ENCODE peak calls at places on chromosomes 2 and 18, in five cellular contexts. One of them, this sample, is unnamed.

GRCh38 chr2:212536385-212537310 is 2.0 kb downstream of the ERBB4 start:
- DNase-seq in ureter: peak; percentile 38
- DNase-seq in stimulated activated CD4-positive, alpha-beta T cell treated with anti-CD3 and anti-CD28 coated beads, Interleukin-1b, Interleukin-23, amount 100 ng/mL, for 24 hours: no peak
- DNase-seq in sciatic nerve: no peak
- DNase-seq in foreskin fibroblast: no peak
- DNase-seq in this sample: peak; percentile 64

GRCh38 chr2:109703076-109703475 is 88.9 kb downstream of the SOWAHC start:
- DNase-seq in stimulated activated CD4-positive, alpha-beta T cell treated with anti-CD3 and anti-CD28 coated beads, Interleukin-1b, Interleukin-23, amount 100 ng/mL, for 24 hours: no peak
- DNase-seq in sciatic nerve: no peak
- DNase-seq in foreskin fibroblast: peak; percentile 62
- DNase-seq in ureter: no peak
- DNase-seq in this sample: no peak

GRCh38 chr2:157032019-157032418 is 225.5 kb upstream of the GALNT5 start:
- DNase-seq in sciatic nerve: no peak
- DNase-seq in foreskin fibroblast: peak; percentile 80
- DNase-seq in stimulated activated CD4-positive, alpha-beta T cell treated with anti-CD3 and anti-CD28 coated beads, Interleukin-1b, Interleukin-23, amount 100 ng/mL, for 24 hours: no peak
- DNase-seq in ureter: no peak
- DNase-seq in this sample: no peak

GRCh38 chr2:31354837-31355236 is 59.7 kb downstream of the XDH start:
- DNase-seq in sciatic nerve: no peak
- DNase-seq in ureter: no peak
- DNase-seq in foreskin fibroblast: no peak
- DNase-seq in stimulated activated CD4-positive, alpha-beta T cell treated with anti-CD3 and anti-CD28 coated beads, Interleukin-1b, Interleukin-23, amount 100 ng/mL, for 24 hours: no peak
- DNase-seq in this sample: no peak

GRCh38 chr2:176137883-176138282 is 8.4 kb downstream of the HOXD8 start:
- DNase-seq in stimulated activated CD4-positive, alpha-beta T cell treated with anti-CD3 and anti-CD28 coated beads, Interleukin-1b, Interleukin-23, amount 100 ng/mL, for 24 hours: no peak
- DNase-seq in sciatic nerve: no peak
- DNase-seq in foreskin fibroblast: no peak
- DNase-seq in ureter: no peak
- DNase-seq in this sample: no peak

GRCh38 chr18:73458186-73458964 is 590.6 kb upstream of the NETO1 start:
- DNase-seq in stimulated activated CD4-positive, alpha-beta T cell treated with anti-CD3 and anti-CD28 coated beads, Interleukin-1b, Interleukin-23, amount 100 ng/mL, for 24 hours: no peak
- DNase-seq in ureter: no peak
- DNase-seq in sciatic nerve: no peak
- DNase-seq in foreskin fibroblast: no peak
- DNase-seq in this sample: no peak

GRCh38 chr18:37465922-37466321 is 99.7 kb downstream of the CELF4 start:
- DNase-seq in stimulated activated CD4-positive, alpha-beta T cell treated with anti-CD3 and anti-CD28 coated beads, Interleukin-1b, Interleukin-23, amount 100 ng/mL, for 24 hours: no peak
- DNase-seq in sciatic nerve: no peak
- DNase-seq in ureter: no peak
- DNase-seq in foreskin fibroblast: no peak
- DNase-seq in this sample: no peak

GRCh38 chr2:124079045-124079444 is 54.0 kb downstream of the CNTNAP5 start:
- DNase-seq in stimulated activated CD4-positive, alpha-beta T cell treated with anti-CD3 and anti-CD28 coated beads, Interleukin-1b, Interleukin-23, amount 100 ng/mL, for 24 hours: no peak
- DNase-seq in foreskin fibroblast: no peak
- DNase-seq in sciatic nerve: no peak
- DNase-seq in ureter: no peak
- DNase-seq in this sample: no peak

GRCh38 chr2:100902833-100903405 is 83.0 kb downstream of the NPAS2 start:
- DNase-seq in stimulated activated CD4-positive, alpha-beta T cell treated with anti-CD3 and anti-CD28 coated beads, Interleukin-1b, Interleukin-23, amount 100 ng/mL, for 24 hours: no peak
- DNase-seq in sciatic nerve: no peak
- DNase-seq in foreskin fibroblast: peak; percentile 98
- DNase-seq in ureter: no peak
- DNase-seq in this sample: no peak

GRCh38 chr2:205850611-205851010 is 168.3 kb downstream of the NRP2 start:
- DNase-seq in sciatic nerve: no peak
- DNase-seq in ureter: no peak
- DNase-seq in stimulated activated CD4-positive, alpha-beta T cell treated with anti-CD3 and anti-CD28 coated beads, Interleukin-1b, Interleukin-23, amount 100 ng/mL, for 24 hours: no peak
- DNase-seq in foreskin fibroblast: no peak
- DNase-seq in this sample: no peak

GRCh38 chr2:107324166-107324565 is 438.2 kb upstream of the ST6GAL2 start:
- DNase-seq in foreskin fibroblast: no peak
- DNase-seq in sciatic nerve: no peak
- DNase-seq in stimulated activated CD4-positive, alpha-beta T cell treated with anti-CD3 and anti-CD28 coated beads, Interleukin-1b, Interleukin-23, amount 100 ng/mL, for 24 hours: no peak
- DNase-seq in ureter: no peak
- DNase-seq in this sample: no peak

GRCh38 chr18:10365021-10365420 is 89.4 kb upstream of the APCDD1 start:
- DNase-seq in foreskin fibroblast: no peak
- DNase-seq in sciatic nerve: no peak
- DNase-seq in stimulated activated CD4-positive, alpha-beta T cell treated with anti-CD3 and anti-CD28 coated beads, Interleukin-1b, Interleukin-23, amount 100 ng/mL, for 24 hours: no peak
- DNase-seq in ureter: no peak
- DNase-seq in this sample: no peak

GRCh38 chr18:60549338-60549960 is 176.9 kb upstream of the MC4R start:
- DNase-seq in stimulated activated CD4-positive, alpha-beta T cell treated with anti-CD3 and anti-CD28 coated beads, Interleukin-1b, Interleukin-23, amount 100 ng/mL, for 24 hours: no peak
- DNase-seq in ureter: peak; percentile 44
- DNase-seq in sciatic nerve: no peak
- DNase-seq in foreskin fibroblast: peak; percentile 34
- DNase-seq in this sample: no peak

GRCh38 chr2:216713691-216714411 is 18.5 kb upstream of the IGFBP5 start:
- DNase-seq in sciatic nerve: peak; percentile 67
- DNase-seq in ureter: no peak
- DNase-seq in foreskin fibroblast: peak; percentile 54
- DNase-seq in stimulated activated CD4-positive, alpha-beta T cell treated with anti-CD3 and anti-CD28 coated beads, Interleukin-1b, Interleukin-23, amount 100 ng/mL, for 24 hours: no peak
- DNase-seq in this sample: no peak

GRCh38 chr2:42105330-42106256 is 57.8 kb downstream of the PKDCC start:
- DNase-seq in sciatic nerve: no peak
- DNase-seq in foreskin fibroblast: no peak
- DNase-seq in stimulated activated CD4-positive, alpha-beta T cell treated with anti-CD3 and anti-CD28 coated beads, Interleukin-1b, Interleukin-23, amount 100 ng/mL, for 24 hours: peak; percentile 30
- DNase-seq in ureter: peak; percentile 74
- DNase-seq in this sample: peak; percentile 95

GRCh38 chr2:222827417-222827816 is 33.4 kb upstream of the ACSL3 start:
- DNase-seq in stimulated activated CD4-positive, alpha-beta T cell treated with anti-CD3 and anti-CD28 coated beads, Interleukin-1b, Interleukin-23, amount 100 ng/mL, for 24 hours: no peak
- DNase-seq in foreskin fibroblast: no peak
- DNase-seq in ureter: no peak
- DNase-seq in sciatic nerve: no peak
- DNase-seq in this sample: no peak

GRCh38 chr2:15984367-15985255 is 44.3 kb downstream of the MYCN start:
- DNase-seq in sciatic nerve: no peak
- DNase-seq in foreskin fibroblast: no peak
- DNase-seq in stimulated activated CD4-positive, alpha-beta T cell treated with anti-CD3 and anti-CD28 coated beads, Interleukin-1b, Interleukin-23, amount 100 ng/mL, for 24 hours: no peak
- DNase-seq in ureter: no peak
- DNase-seq in this sample: no peak

GRCh38 chr2:109256111-109256510 is 127.1 kb downstream of the SH3RF3 start:
- DNase-seq in foreskin fibroblast: no peak
- DNase-seq in ureter: no peak
- DNase-seq in stimulated activated CD4-positive, alpha-beta T cell treated with anti-CD3 and anti-CD28 coated beads, Interleukin-1b, Interleukin-23, amount 100 ng/mL, for 24 hours: no peak
- DNase-seq in sciatic nerve: no peak
- DNase-seq in this sample: peak; percentile 72

GRCh38 chr2:118477111-118477517 is 370.3 kb downstream of the EN1 start:
- DNase-seq in foreskin fibroblast: no peak
- DNase-seq in stimulated activated CD4-positive, alpha-beta T cell treated with anti-CD3 and anti-CD28 coated beads, Interleukin-1b, Interleukin-23, amount 100 ng/mL, for 24 hours: no peak
- DNase-seq in ureter: no peak
- DNase-seq in sciatic nerve: no peak
- DNase-seq in this sample: no peak

GRCh38 chr18:3793545-3793944 is 343.6 kb downstream of the TGIF1 start:
- DNase-seq in foreskin fibroblast: peak; percentile 19
- DNase-seq in stimulated activated CD4-positive, alpha-beta T cell treated with anti-CD3 and anti-CD28 coated beads, Interleukin-1b, Interleukin-23, amount 100 ng/mL, for 24 hours: no peak
- DNase-seq in sciatic nerve: no peak
- DNase-seq in ureter: no peak
- DNase-seq in this sample: no peak

GRCh38 chr2:73031725-73032701 is 39.5 kb downstream of the SFXN5 start:
- DNase-seq in ureter: no peak
- DNase-seq in sciatic nerve: no peak
- DNase-seq in stimulated activated CD4-positive, alpha-beta T cell treated with anti-CD3 and anti-CD28 coated beads, Interleukin-1b, Interleukin-23, amount 100 ng/mL, for 24 hours: no peak
- DNase-seq in foreskin fibroblast: no peak
- DNase-seq in this sample: no peak

GRCh38 chr2:158967731-158968395 is 577 bp upstream of the TANC1 start:
- DNase-seq in ureter: peak; percentile 49
- DNase-seq in foreskin fibroblast: peak; percentile 68
- DNase-seq in stimulated activated CD4-positive, alpha-beta T cell treated with anti-CD3 and anti-CD28 coated beads, Interleukin-1b, Interleukin-23, amount 100 ng/mL, for 24 hours: no peak
- DNase-seq in sciatic nerve: peak; percentile 79
- DNase-seq in this sample: no peak

GRCh38 chr18:63676526-63676925 is 14.8 kb upstream of the SERPINB3 start:
- DNase-seq in ureter: no peak
- DNase-seq in foreskin fibroblast: no peak
- DNase-seq in sciatic nerve: no peak
- DNase-seq in stimulated activated CD4-positive, alpha-beta T cell treated with anti-CD3 and anti-CD28 coated beads, Interleukin-1b, Interleukin-23, amount 100 ng/mL, for 24 hours: no peak
- DNase-seq in this sample: no peak

GRCh38 chr2:207670887-207671286 is 40.6 kb upstream of the CCNYL1 start:
- DNase-seq in stimulated activated CD4-positive, alpha-beta T cell treated with anti-CD3 and anti-CD28 coated beads, Interleukin-1b, Interleukin-23, amount 100 ng/mL, for 24 hours: no peak
- DNase-seq in foreskin fibroblast: no peak
- DNase-seq in ureter: no peak
- DNase-seq in sciatic nerve: no peak
- DNase-seq in this sample: no peak

GRCh38 chr2:68464651-68465050 is 2.4 kb downstream of the FBXO48 start:
- DNase-seq in stimulated activated CD4-positive, alpha-beta T cell treated with anti-CD3 and anti-CD28 coated beads, Interleukin-1b, Interleukin-23, amount 100 ng/mL, for 24 hours: no peak
- DNase-seq in ureter: no peak
- DNase-seq in sciatic nerve: no peak
- DNase-seq in foreskin fibroblast: no peak
- DNase-seq in this sample: no peak

GRCh38 chr2:17628349-17629261 is 88.1 kb downstream of the VSNL1 start:
- DNase-seq in foreskin fibroblast: no peak
- DNase-seq in sciatic nerve: no peak
- DNase-seq in stimulated activated CD4-positive, alpha-beta T cell treated with anti-CD3 and anti-CD28 coated beads, Interleukin-1b, Interleukin-23, amount 100 ng/mL, for 24 hours: no peak
- DNase-seq in ureter: no peak
- DNase-seq in this sample: no peak

GRCh38 chr2:38174646-38175096 is 98.7 kb upstream of the CYP1B1 start:
- DNase-seq in stimulated activated CD4-positive, alpha-beta T cell treated with anti-CD3 and anti-CD28 coated beads, Interleukin-1b, Interleukin-23, amount 100 ng/mL, for 24 hours: no peak
- DNase-seq in sciatic nerve: no peak
- DNase-seq in ureter: peak; percentile 53
- DNase-seq in foreskin fibroblast: peak; percentile 83
- DNase-seq in this sample: no peak

GRCh38 chr2:39676342-39676741 is 10.6 kb downstream of the TMEM178A start:
- DNase-seq in stimulated activated CD4-positive, alpha-beta T cell treated with anti-CD3 and anti-CD28 coated beads, Interleukin-1b, Interleukin-23, amount 100 ng/mL, for 24 hours: no peak
- DNase-seq in foreskin fibroblast: no peak
- DNase-seq in ureter: no peak
- DNase-seq in sciatic nerve: no peak
- DNase-seq in this sample: no peak

GRCh38 chr18:11983592-11983991 is 2.3 kb downstream of the IMPA2 start:
- DNase-seq in sciatic nerve: no peak
- DNase-seq in stimulated activated CD4-positive, alpha-beta T cell treated with anti-CD3 and anti-CD28 coated beads, Interleukin-1b, Interleukin-23, amount 100 ng/mL, for 24 hours: no peak
- DNase-seq in foreskin fibroblast: no peak
- DNase-seq in ureter: no peak
- DNase-seq in this sample: no peak

GRCh38 chr2:132758995-132759394 is 89.0 kb upstream of the LYPD1 start:
- DNase-seq in ureter: no peak
- DNase-seq in foreskin fibroblast: no peak
- DNase-seq in sciatic nerve: no peak
- DNase-seq in stimulated activated CD4-positive, alpha-beta T cell treated with anti-CD3 and anti-CD28 coated beads, Interleukin-1b, Interleukin-23, amount 100 ng/mL, for 24 hours: no peak
- DNase-seq in this sample: no peak

GRCh38 chr2:169265581-169265980 is 96.8 kb downstream of the LRP2 start:
- DNase-seq in foreskin fibroblast: no peak
- DNase-seq in sciatic nerve: no peak
- DNase-seq in ureter: no peak
- DNase-seq in stimulated activated CD4-positive, alpha-beta T cell treated with anti-CD3 and anti-CD28 coated beads, Interleukin-1b, Interleukin-23, amount 100 ng/mL, for 24 hours: no peak
- DNase-seq in this sample: no peak

GRCh38 chr18:49174478-49174877 is 223.7 kb upstream of the SMAD7 start:
- DNase-seq in foreskin fibroblast: peak; percentile 62
- DNase-seq in sciatic nerve: no peak
- DNase-seq in stimulated activated CD4-positive, alpha-beta T cell treated with anti-CD3 and anti-CD28 coated beads, Interleukin-1b, Interleukin-23, amount 100 ng/mL, for 24 hours: no peak
- DNase-seq in ureter: no peak
- DNase-seq in this sample: no peak

GRCh38 chr2:234979204-234980167 is 27.7 kb downstream of the SH3BP4 start:
- DNase-seq in stimulated activated CD4-positive, alpha-beta T cell treated with anti-CD3 and anti-CD28 coated beads, Interleukin-1b, Interleukin-23, amount 100 ng/mL, for 24 hours: no peak
- DNase-seq in sciatic nerve: no peak
- DNase-seq in foreskin fibroblast: no peak
- DNase-seq in ureter: no peak
- DNase-seq in this sample: no peak

GRCh38 chr2:73855526-73855925 is 26.8 kb downstream of the STAMBP start:
- DNase-seq in ureter: no peak
- DNase-seq in stimulated activated CD4-positive, alpha-beta T cell treated with anti-CD3 and anti-CD28 coated beads, Interleukin-1b, Interleukin-23, amount 100 ng/mL, for 24 hours: no peak
- DNase-seq in sciatic nerve: no peak
- DNase-seq in foreskin fibroblast: no peak
- DNase-seq in this sample: no peak

GRCh38 chr2:222916229-222917197 is 55.7 kb downstream of the ACSL3 start:
- DNase-seq in foreskin fibroblast: no peak
- DNase-seq in ureter: no peak
- DNase-seq in sciatic nerve: no peak
- DNase-seq in stimulated activated CD4-positive, alpha-beta T cell treated with anti-CD3 and anti-CD28 coated beads, Interleukin-1b, Interleukin-23, amount 100 ng/mL, for 24 hours: no peak
- DNase-seq in this sample: no peak

GRCh38 chr2:231530099-231531085 is at the start of gene NMUR1:
- DNase-seq in sciatic nerve: peak; percentile 73
- DNase-seq in stimulated activated CD4-positive, alpha-beta T cell treated with anti-CD3 and anti-CD28 coated beads, Interleukin-1b, Interleukin-23, amount 100 ng/mL, for 24 hours: peak; percentile 47
- DNase-seq in foreskin fibroblast: no peak
- DNase-seq in ureter: no peak
- DNase-seq in this sample: peak; percentile 95

GRCh38 chr2:26033270-26033768 is 565 bp upstream of the RAB10 start:
- DNase-seq in foreskin fibroblast: peak; percentile 73
- DNase-seq in ureter: no peak
- DNase-seq in sciatic nerve: no peak
- DNase-seq in stimulated activated CD4-positive, alpha-beta T cell treated with anti-CD3 and anti-CD28 coated beads, Interleukin-1b, Interleukin-23, amount 100 ng/mL, for 24 hours: no peak
- DNase-seq in this sample: no peak

GRCh38 chr2:138782378-138782777 is 2.2 kb upstream of the NXPH2 start:
- DNase-seq in sciatic nerve: no peak
- DNase-seq in foreskin fibroblast: no peak
- DNase-seq in stimulated activated CD4-positive, alpha-beta T cell treated with anti-CD3 and anti-CD28 coated beads, Interleukin-1b, Interleukin-23, amount 100 ng/mL, for 24 hours: no peak
- DNase-seq in ureter: no peak
- DNase-seq in this sample: no peak

GRCh38 chr2:148948865-148949264 is 73.8 kb downstream of the KIF5C start:
- DNase-seq in stimulated activated CD4-positive, alpha-beta T cell treated with anti-CD3 and anti-CD28 coated beads, Interleukin-1b, Interleukin-23, amount 100 ng/mL, for 24 hours: no peak
- DNase-seq in foreskin fibroblast: no peak
- DNase-seq in sciatic nerve: no peak
- DNase-seq in ureter: no peak
- DNase-seq in this sample: no peak